ENCODE peak calls at places on chromosomes 11 and 22, in six cellular contexts. O, U, Z, I, A and P are unnamed samples.
A peak's percentile ranks its signal among the peaks of the same experiment; 100 is the strongest.

GRCh38 chr11:117941163-117941707 is 12.0 kb upstream of the TMPRSS13 start:
- DNase-seq in O (no peak), U (no peak), Z (no peak), I (no peak), A (peak; percentile 83), P (no peak)

GRCh38 chr22:49780281-49780991 is 47.2 kb downstream of the BRD1 start:
- DNase-seq in O (no peak), U (no peak), Z (no peak), I (no peak), A (no peak), P (no peak)

GRCh38 chr22:46393791-46394333 is 58.3 kb downstream of the TRMU start:
- DNase-seq in O (no peak), U (no peak), Z (no peak), I (no peak), A (no peak), P (no peak)

GRCh38 chr11:114257621-114258558 is 38.3 kb upstream of the NNMT start:
- DNase-seq in O (peak; percentile 63), U (no peak), Z (peak; percentile 95), I (peak; percentile 74), A (no peak), P (no peak)

GRCh38 chr22:39240841-39241631 is 3.7 kb downstream of the PDGFB start:
- DNase-seq in O (peak; percentile 57), U (peak; percentile 55), Z (peak; percentile 35), I (no peak), A (peak; percentile 31), P (no peak)

GRCh38 chr11:128294685-128295079 is 292.7 kb downstream of the ETS1 start:
- DNase-seq in O (no peak), U (no peak), Z (no peak), I (no peak), A (no peak), P (no peak)

GRCh38 chr11:110892741-110893285 is 180.6 kb upstream of the ARHGAP20 start:
- DNase-seq in O (no peak), U (no peak), Z (no peak), I (no peak), A (no peak), P (no peak)

GRCh38 chr11:9895016-9895415 is 231.1 kb downstream of the SWAP70 start:
- DNase-seq in O (no peak), U (no peak), Z (no peak), I (no peak), A (peak; percentile 69), P (no peak)

GRCh38 chr11:28250192-28250591 is 142.0 kb downstream of the METTL15 start:
- DNase-seq in O (no peak), U (no peak), Z (no peak), I (no peak), A (no peak), P (no peak)

GRCh38 chr11:119942583-119943338 is 195.2 kb downstream of the TRIM29 start:
- DNase-seq in O (no peak), U (no peak), Z (no peak), I (no peak), A (no peak), P (no peak)

GRCh38 chr11:94794287-94795168 is 26.4 kb downstream of the AMOTL1 start:
- DNase-seq in O (peak; percentile 88), U (no peak), Z (no peak), I (peak; percentile 73), A (peak; percentile 86), P (no peak)

GRCh38 chr11:123587044-123587443 is 67.4 kb downstream of the SCN3B start:
- DNase-seq in O (no peak), U (no peak), Z (no peak), I (no peak), A (no peak), P (no peak)

GRCh38 chr11:8913961-8914660 is 3.1 kb downstream of the AKIP1 start:
- DNase-seq in O (no peak), U (peak; percentile 63), Z (peak; percentile 64), I (no peak), A (peak; percentile 39), P (no peak)

GRCh38 chr22:35950262-35950661 is 78.4 kb downstream of the RBFOX2 start:
- DNase-seq in O (no peak), U (no peak), Z (peak; percentile 36), I (no peak), A (no peak), P (no peak)

GRCh38 chr11:120797133-120797532 is 226.8 kb upstream of the TBCEL start:
- DNase-seq in O (no peak), U (no peak), Z (no peak), I (no peak), A (no peak), P (no peak)

GRCh38 chr22:31630331-31631329 is 31.4 kb downstream of the PISD start:
- DNase-seq in O (peak; percentile 31), U (peak; percentile 91), Z (peak; percentile 87), I (peak; percentile 94), A (peak; percentile 71), P (peak; percentile 75)

GRCh38 chr22:34760276-34761008 is 305.5 kb upstream of the ISX start:
- DNase-seq in O (no peak), U (no peak), Z (no peak), I (no peak), A (peak; percentile 80), P (no peak)

GRCh38 chr22:19876314-19876940 is 21.8 kb upstream of the GNB1L start:
- DNase-seq in O (no peak), U (no peak), Z (no peak), I (peak; percentile 62), A (no peak), P (no peak)

GRCh38 chr11:42407379-42407778 is 904.4 kb upstream of the API5 start:
- DNase-seq in O (no peak), U (no peak), Z (peak; percentile 99), I (no peak), A (peak; percentile 1), P (no peak)

GRCh38 chr22:45818130-45819085 is 146.8 kb downstream of the ATXN10 start:
- DNase-seq in O (peak; percentile 61), U (no peak), Z (peak; percentile 51), I (no peak), A (no peak), P (no peak)

GRCh38 chr22:17315310-17315709 is 54.0 kb upstream of the CECR2 start:
- DNase-seq in O (no peak), U (no peak), Z (no peak), I (no peak), A (no peak), P (no peak)

GRCh38 chr11:47716692-47717091 is 1.5 kb upstream of the AGBL2 start:
- DNase-seq in O (no peak), U (no peak), Z (no peak), I (no peak), A (no peak), P (no peak)

GRCh38 chr11:133608496-133608895 is 76.2 kb upstream of the OPCML start:
- DNase-seq in O (no peak), U (no peak), Z (no peak), I (no peak), A (no peak), P (no peak)

GRCh38 chr11:34953955-34954354 is 37.5 kb downstream of the PDHX start:
- DNase-seq in O (no peak), U (no peak), Z (no peak), I (no peak), A (no peak), P (no peak)

GRCh38 chr11:73159981-73160777 is 18.1 kb upstream of the FCHSD2 start:
- DNase-seq in O (no peak), U (no peak), Z (no peak), I (no peak), A (no peak), P (no peak)

GRCh38 chr11:36233226-36233625 is 56.0 kb downstream of the COMMD9 start:
- DNase-seq in O (no peak), U (no peak), Z (no peak), I (no peak), A (no peak), P (no peak)

GRCh38 chr11:108589136-108589535 is 4.4 kb downstream of the EXPH5 start:
- DNase-seq in O (no peak), U (no peak), Z (no peak), I (no peak), A (no peak), P (no peak)

GRCh38 chr11:59263225-59263894 is 50.6 kb upstream of the MPEG1 start:
- DNase-seq in O (no peak), U (no peak), Z (peak; percentile 55), I (no peak), A (peak; percentile 16), P (no peak)

GRCh38 chr11:71252782-71253730 is 679 bp upstream of the SHANK2 start:
- DNase-seq in O (no peak), U (no peak), Z (peak; percentile 67), I (peak; percentile 80), A (no peak), P (no peak)

GRCh38 chr11:31881825-31882224 is 70.7 kb upstream of the PAX6 start:
- DNase-seq in O (no peak), U (no peak), Z (no peak), I (no peak), A (no peak), P (no peak)

GRCh38 chr11:31883435-31883834 is 72.3 kb upstream of the PAX6 start:
- DNase-seq in O (no peak), U (no peak), Z (no peak), I (no peak), A (no peak), P (no peak)

GRCh38 chr11:31882951-31883392 is 71.8 kb upstream of the PAX6 start:
- DNase-seq in O (no peak), U (no peak), Z (peak; percentile 42), I (no peak), A (no peak), P (no peak)

GRCh38 chr11:31884080-31884479 is 73.0 kb upstream of the PAX6 start:
- DNase-seq in O (no peak), U (no peak), Z (no peak), I (no peak), A (no peak), P (no peak)

DNA sequence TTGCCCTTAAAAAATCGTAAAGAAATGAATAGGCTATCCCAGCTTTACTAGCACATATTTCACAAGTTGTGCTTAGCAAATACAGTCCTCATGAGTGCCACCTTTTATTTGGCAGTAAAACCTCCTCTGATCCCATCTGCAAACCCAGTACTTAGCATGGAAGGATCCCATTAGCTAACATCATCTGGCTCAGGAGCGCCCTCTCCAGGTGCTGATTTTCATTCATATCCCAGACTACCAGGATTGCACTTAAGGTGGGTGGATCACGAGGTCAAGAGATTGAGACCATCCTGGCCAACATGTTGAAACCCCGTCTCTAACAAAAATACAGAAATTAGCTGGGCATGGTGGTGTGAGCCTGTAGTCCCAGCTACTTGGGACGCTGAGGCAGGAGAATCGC is 76.1 kb upstream of the PAX6 start:
- DNase-seq in O (no peak), U (no peak), Z (peak; percentile 37), I (no peak), A (no peak), P (no peak)
- TF ChIP-seq CTCF in O (no peak), U (no peak), Z (peak; percentile 49), I (no peak), A (peak; percentile 9), P (no peak)

GRCh38 chr11:85827768-85828639 is 17.1 kb upstream of the SYTL2 start:
- DNase-seq in O (no peak), U (peak; percentile 32), Z (no peak), I (no peak), A (peak; percentile 83), P (no peak)
- H3K4me3 ChIP-seq in O (no peak overlapping the region), U (no peak overlapping the region), Z (no peak overlapping the region), I (no peak overlapping the region), A (no peak overlapping the region), P (no peak overlapping the region)

GRCh38 chr11:60767388-60767811 is 10.7 kb downstream of the MS4A15 start:
- DNase-seq in O (no peak), U (no peak), Z (peak; percentile 52), I (peak; percentile 57), A (no peak), P (no peak)
- TF ChIP-seq CTCF in O (no peak), U (no peak), Z (peak; percentile 61), I (peak; percentile 38), A (no peak), P (no peak)

GRCh38 chr22:21714059-21714770 is 21.4 kb downstream of the YPEL1 start:
- DNase-seq in O (peak; percentile 83), U (no peak), Z (no peak), I (no peak), A (no peak), P (no peak)
- H3K4me3 ChIP-seq in O (no peak overlapping the region), U (no peak overlapping the region), Z (no peak overlapping the region), I (no peak overlapping the region), A (no peak overlapping the region), P (no peak overlapping the region)